ENCODE peak calls at places on chromosomes 6 and 20, in nine cellular contexts. Y is prostate gland, R is K562, P is HCT116, T is stomach, B is breast epithelium, U is spleen, D is GM12891, H is GM23338. Z is an unnamed sample.

GRCh38 chr6:163782436-163783003 is 368.0 kb downstream of the QKI start:
- DNase-seq in Y (no peak), R (no peak), P (no peak), T (no peak), B (no peak), U (no peak), D (peak; percentile 15), H (peak; percentile 30), Z (no peak)

GRCh38 chr6:107314644-107315043 is 144.7 kb downstream of the PDSS2 start:
- DNase-seq in Y (no peak), R (no peak), P (no peak), T (no peak), B (no peak), U (no peak), D (no peak), H (no peak), Z (no peak)

GRCh38 chr6:16238057-16238657 is at the start of gene GMPR:
- DNase-seq in Y (peak; percentile 79), R (peak; percentile 93), P (peak; percentile 65), T (peak; percentile 88), B (peak; percentile 60), U (peak; percentile 90), D (peak; percentile 65), H (peak; percentile 45), Z (peak; percentile 82)

GRCh38 chr6:6825153-6825847 is 236.8 kb downstream of the LY86 start:
- DNase-seq in Y (no peak), R (no peak), P (no peak), T (peak; percentile 47), B (no peak), U (no peak), D (no peak), H (no peak), Z (peak; percentile 38)

GRCh38 chr6:128731249-128732165 is 151.4 kb upstream of the LAMA2 start:
- DNase-seq in Y (no peak), R (no peak), P (peak; percentile 40), T (no peak), B (no peak), U (no peak), D (no peak), H (peak; percentile 76), Z (no peak)

GRCh38 chr6:132445201-132445951 is 44.1 kb upstream of the MOXD1 start:
- DNase-seq in Y (no peak), R (no peak), P (no peak), T (no peak), B (no peak), U (no peak), D (no peak), H (peak; percentile 26), Z (no peak)

GRCh38 chr6:23213193-23213592 is 643.8 kb downstream of the HDGFL1 start:
- DNase-seq in Y (no peak), R (no peak), P (no peak), T (no peak), B (no peak), U (no peak), D (no peak), H (no peak), Z (no peak)

GRCh38 chr6:88916615-88917198 is 46.7 kb downstream of the RNGTT start:
- DNase-seq in Y (no peak), R (peak; percentile 10), P (no peak), T (no peak), B (no peak), U (no peak), D (no peak), H (no peak), Z (no peak)

GRCh38 chr20:1958426-1958825 is 35.4 kb downstream of the PDYN start:
- DNase-seq in Y (no peak), R (no peak), P (no peak), T (no peak), B (no peak), U (no peak), D (no peak), H (no peak), Z (no peak)

GRCh38 chr6:13760948-13761347 is 49.3 kb upstream of the RANBP9 start:
- DNase-seq in Y (no peak), R (no peak), P (no peak), T (no peak), B (no peak), U (no peak), D (no peak), H (no peak), Z (no peak)

GRCh38 chr6:29633532-29633901 is 534 bp upstream of the GABBR1 start:
- DNase-seq in Y (no peak), R (peak; percentile 50), P (no peak), T (no peak), B (no peak), U (no peak), D (no peak), H (no peak), Z (no peak)

GRCh38 chr20:50357783-50358161 is 152.4 kb upstream of the PTPN1 start:
- DNase-seq in Y (no peak), R (no peak), P (no peak), T (no peak), B (no peak), U (peak; percentile 66), D (no peak), H (no peak), Z (no peak)

GRCh38 chr6:130076512-130076911 is 58.1 kb downstream of the L3MBTL3 start:
- DNase-seq in Y (no peak), R (peak; percentile 4), P (no peak), T (no peak), B (no peak), U (no peak), D (no peak), H (no peak), Z (no peak)

GRCh38 chr6:139736507-139736906 is 362.1 kb upstream of the CITED2 start:
- DNase-seq in Y (no peak), R (no peak), P (no peak), T (no peak), B (no peak), U (no peak), D (no peak), H (no peak), Z (no peak)

GRCh38 chr6:170221753-170222400 is 69.0 kb downstream of the DLL1 start:
- DNase-seq in Y (peak; percentile 3), R (no peak), P (no peak), T (peak; percentile 16), B (no peak), U (peak; percentile 74), D (no peak), H (no peak), Z (peak; percentile 4)

GRCh38 chr6:166830185-166830890 is 126.0 kb downstream of the RNASET2 start:
- DNase-seq in Y (no peak), R (no peak), P (no peak), T (no peak), B (no peak), U (no peak), D (peak; percentile 50), H (no peak), Z (no peak)

GRCh38 chr6:145063091-145063490 is 672.2 kb downstream of the EPM2A start:
- DNase-seq in Y (no peak), R (no peak), P (no peak), T (no peak), B (no peak), U (no peak), D (no peak), H (no peak), Z (no peak)

GRCh38 chr6:126481319-126481718 is 141.4 kb downstream of the CENPW start:
- DNase-seq in Y (no peak), R (no peak), P (no peak), T (no peak), B (no peak), U (no peak), D (no peak), H (no peak), Z (no peak)

GRCh38 chr6:1136415-1136774 is 175.5 kb upstream of the FOXQ1 start:
- DNase-seq in Y (peak; percentile 33), R (no peak), P (no peak), T (no peak), B (no peak), U (no peak), D (no peak), H (no peak), Z (no peak)

GRCh38 chr6:130843575-130844320 is 16.5 kb downstream of the SMLR1 start:
- DNase-seq in Y (no peak), R (peak; percentile 38), P (peak; percentile 28), T (no peak), B (no peak), U (no peak), D (no peak), H (peak; percentile 72), Z (no peak)

DNA sequence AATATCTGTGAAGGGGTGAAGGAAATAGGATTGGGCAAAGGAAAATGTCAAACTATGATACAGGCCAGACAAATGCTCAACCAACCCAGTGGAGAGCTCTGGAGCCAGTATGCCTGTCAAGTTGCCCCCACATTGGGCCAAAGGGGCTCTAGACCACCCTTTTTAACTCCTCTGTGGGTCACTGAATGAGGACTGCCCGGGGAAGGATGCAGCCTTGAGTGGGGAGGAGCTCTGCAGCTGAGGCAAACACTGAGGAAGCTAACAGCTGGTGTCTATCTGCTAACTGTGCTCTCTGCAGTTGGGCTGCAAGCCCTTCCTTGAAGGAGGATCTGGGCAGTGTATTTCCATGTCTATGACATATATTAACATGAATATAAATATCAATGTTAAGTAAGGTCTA is 98.4 kb upstream of the PRSS16 start:
- DNase-seq in Y (no peak), R (peak; percentile 66), P (no peak), T (no peak), B (no peak), U (no peak), D (no peak), H (no peak), Z (no peak)
- TF ChIP-seq POLR2AphosphoS5 in Y (no peak), R (no peak), P (no peak), T (no peak), B (no peak), U (no peak), D (no peak), H (no peak), Z (no peak)

GRCh38 chr20:57390604-57391438 is at the start of gene RBM38:
- DNase-seq in Y (no peak), R (peak; percentile 92), P (peak; percentile 19), T (peak; percentile 74), B (no peak), U (peak; percentile 95), D (peak; percentile 88), H (peak; percentile 81), Z (peak; percentile 79)
- TF ChIP-seq POLR2AphosphoS5 in Y (no peak), R (no peak), P (no peak), T (no peak), B (no peak), U (peak; percentile 51), D (no peak), H (peak; percentile 68), Z (no peak)

DNA sequence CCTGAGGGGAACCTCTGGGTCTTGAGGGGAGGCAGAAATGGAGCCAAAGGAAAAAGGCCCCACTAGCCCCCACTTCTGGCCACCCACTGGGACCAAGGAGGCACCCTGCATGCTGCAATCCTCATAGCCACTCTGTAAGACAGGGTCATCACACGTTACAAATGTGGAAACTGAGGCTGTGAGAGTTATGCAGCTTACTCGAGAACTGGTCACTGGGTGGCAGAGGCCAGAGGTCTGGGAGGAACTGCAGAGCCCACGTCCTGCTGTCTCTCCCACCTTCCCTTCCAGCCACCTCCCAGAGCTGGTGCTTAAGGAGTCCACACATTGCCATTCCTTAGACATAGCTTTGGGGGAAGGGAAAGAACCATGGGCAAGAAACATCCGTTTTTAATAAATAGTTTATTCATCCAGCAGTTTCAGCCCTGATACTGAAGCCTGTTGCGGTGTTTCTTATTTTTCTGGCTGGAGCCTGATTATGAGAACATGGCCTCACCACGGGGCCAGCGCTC is 18.0 kb downstream of the LEMD2 start:
- DNase-seq in Y (no peak), R (no peak), P (no peak), T (no peak), B (no peak), U (no peak), D (no peak), H (no peak), Z (no peak)
- TF ChIP-seq POLR2AphosphoS5 in Y (no peak), R (no peak), P (no peak), T (no peak), B (no peak), U (peak; percentile 30), D (no peak), H (peak; percentile 31), Z (no peak)

GRCh38 chr6:112283621-112284020 is 29.3 kb upstream of the LAMA4 start:
- DNase-seq in Y (no peak), R (no peak), P (no peak), T (no peak), B (no peak), U (no peak), D (no peak), H (no peak), Z (no peak)
- TF ChIP-seq POLR2AphosphoS5 in Y (no peak), R (no peak), P (no peak), T (no peak), B (no peak), U (no peak), D (no peak), H (no peak), Z (no peak)

Z was measured in transverse colon.